ENCODE peak calls at places on chromosomes 4 and X, in seven cellular contexts. U is HCT116, C is K562, J is H1, I is GM12878, W is SK-N-SH, F is HepG2. S is an unnamed sample.

GRCh38 chrX:50780144-50780543 is 33.9 kb downstream of the SHROOM4 start:
- DNase-seq in U (no peak), C (no peak), J (no peak), I (no peak), W (no peak), F (no peak), S (no peak)

GRCh38 chr4:186902361-186902760 is 178.7 kb upstream of the FAT1 start:
- DNase-seq in U (no peak), C (no peak), J (no peak), I (no peak), W (no peak), F (no peak), S (no peak)

GRCh38 chrX:4320436-4320947 is 607.0 kb upstream of the PRKX start:
- DNase-seq in U (no peak), C (no peak), J (no peak), I (no peak), W (no peak), F (no peak), S (no peak)

GRCh38 chr4:147689062-147689461 is 5.1 kb upstream of the PRMT9 start:
- DNase-seq in U (no peak), C (no peak), J (no peak), I (no peak), W (no peak), F (no peak), S (no peak)

GRCh38 chrX:73977542-73978169 is 326.3 kb upstream of the ZCCHC13 start:
- DNase-seq in U (no peak), C (no peak), J (no peak), I (peak; percentile 46), W (no peak), F (no peak), S (no peak)

GRCh38 chr4:79851625-79852304 is 221.3 kb downstream of the ANTXR2 start:
- DNase-seq in U (no peak), C (no peak), J (no peak), I (no peak), W (no peak), F (no peak), S (no peak)

GRCh38 chr4:149549911-149550310 is 265.7 kb downstream of the IQCM start:
- DNase-seq in U (no peak), C (no peak), J (peak; percentile 43), I (no peak), W (no peak), F (no peak), S (no peak)

GRCh38 chr4:77220841-77221613 is 64.0 kb downstream of the CCNG2 start:
- DNase-seq in U (no peak), C (no peak), J (no peak), I (no peak), W (no peak), F (no peak), S (no peak)

GRCh38 chrX:73963682-73964081 is 340.3 kb upstream of the ZCCHC13 start:
- DNase-seq in U (no peak), C (no peak), J (no peak), I (no peak), W (no peak), F (no peak), S (no peak)

GRCh38 chrX:13254870-13255269 is 65.0 kb downstream of the ATXN3L start:
- DNase-seq in U (no peak), C (no peak), J (no peak), I (no peak), W (no peak), F (no peak), S (no peak)

GRCh38 chrX:13840121-13840520 is 23.2 kb upstream of the GPM6B start:
- DNase-seq in U (no peak), C (no peak), J (no peak), I (no peak), W (no peak), F (no peak), S (no peak)

GRCh38 chrX:84611843-84612636 is 109.8 kb upstream of the HDX start:
- DNase-seq in U (no peak), C (no peak), J (no peak), I (no peak), W (no peak), F (no peak), S (no peak)

GRCh38 chrX:16076834-16077233 is 46.5 kb upstream of the GRPR start:
- DNase-seq in U (no peak), C (no peak), J (no peak), I (no peak), W (no peak), F (no peak), S (no peak)

GRCh38 chrX:138858438-138858837 is 146.9 kb upstream of the FGF13 start:
- DNase-seq in U (no peak), C (peak; percentile 12), J (no peak), I (no peak), W (no peak), F (no peak), S (no peak)

GRCh38 chr4:153345011-153345981 is 808 bp downstream of the MND1 start:
- DNase-seq in U (peak; percentile 21), C (peak; percentile 64), J (no peak), I (no peak), W (peak; percentile 74), F (peak; percentile 64), S (no peak)

GRCh38 chr4:133801858-133802257 is 399.7 kb downstream of the PABPC4L start:
- DNase-seq in U (no peak), C (no peak), J (no peak), I (no peak), W (no peak), F (no peak), S (no peak)

GRCh38 chr4:73442275-73442674 is 6.3 kb downstream of the AFP start:
- DNase-seq in U (no peak), C (no peak), J (no peak), I (no peak), W (no peak), F (no peak), S (no peak)

GRCh38 chr4:147518846-147519767 is 38.2 kb downstream of the EDNRA start:
- DNase-seq in U (peak; percentile 59), C (peak; percentile 31), J (no peak), I (peak; percentile 28), W (peak; percentile 44), F (peak; percentile 39), S (peak; percentile 46)

GRCh38 chrX:56788229-56788628 is 59.2 kb downstream of the NBDY start:
- DNase-seq in U (no peak), C (no peak), J (no peak), I (no peak), W (no peak), F (no peak), S (no peak)

GRCh38 chr4:168585168-168586091 is 88.6 kb downstream of the PALLD start:
- DNase-seq in U (peak; percentile 63), C (peak; percentile 19), J (peak; percentile 53), I (no peak), W (peak; percentile 60), F (peak; percentile 20), S (no peak)

GRCh38 chr4:167550021-167550420 is 315.7 kb upstream of the SPOCK3 start:
- DNase-seq in U (no peak), C (no peak), J (no peak), I (no peak), W (no peak), F (no peak), S (no peak)

GRCh38 chr4:167541286-167541685 is 307.0 kb upstream of the SPOCK3 start:
- DNase-seq in U (no peak), C (no peak), J (no peak), I (no peak), W (no peak), F (no peak), S (no peak)

GRCh38 chr4:167544391-167544790 is 310.1 kb upstream of the SPOCK3 start:
- DNase-seq in U (no peak), C (no peak), J (no peak), I (no peak), W (no peak), F (no peak), S (no peak)
- H3K27me3 ChIP-seq in U (no peaks in the 10 kb centered on the region), C (no peaks in the 10 kb centered on the region), J (no peaks in the 10 kb centered on the region), I (no peaks in the 10 kb centered on the region), W (no peaks in the 10 kb centered on the region), F (no peaks in the 10 kb centered on the region), S (no peaks in the 10 kb centered on the region)

GRCh38 chr4:87529187-87529586 is at the start of gene SPARCL1:
- DNase-seq in U (no peak), C (no peak), J (no peak), I (no peak), W (no peak), F (no peak), S (no peak)
- TF ChIP-seq SIN3A in U (no peak), C (no peak), J (no peak), I (no peak), W (no peak), F (no peak), S (no peak)

DNA sequence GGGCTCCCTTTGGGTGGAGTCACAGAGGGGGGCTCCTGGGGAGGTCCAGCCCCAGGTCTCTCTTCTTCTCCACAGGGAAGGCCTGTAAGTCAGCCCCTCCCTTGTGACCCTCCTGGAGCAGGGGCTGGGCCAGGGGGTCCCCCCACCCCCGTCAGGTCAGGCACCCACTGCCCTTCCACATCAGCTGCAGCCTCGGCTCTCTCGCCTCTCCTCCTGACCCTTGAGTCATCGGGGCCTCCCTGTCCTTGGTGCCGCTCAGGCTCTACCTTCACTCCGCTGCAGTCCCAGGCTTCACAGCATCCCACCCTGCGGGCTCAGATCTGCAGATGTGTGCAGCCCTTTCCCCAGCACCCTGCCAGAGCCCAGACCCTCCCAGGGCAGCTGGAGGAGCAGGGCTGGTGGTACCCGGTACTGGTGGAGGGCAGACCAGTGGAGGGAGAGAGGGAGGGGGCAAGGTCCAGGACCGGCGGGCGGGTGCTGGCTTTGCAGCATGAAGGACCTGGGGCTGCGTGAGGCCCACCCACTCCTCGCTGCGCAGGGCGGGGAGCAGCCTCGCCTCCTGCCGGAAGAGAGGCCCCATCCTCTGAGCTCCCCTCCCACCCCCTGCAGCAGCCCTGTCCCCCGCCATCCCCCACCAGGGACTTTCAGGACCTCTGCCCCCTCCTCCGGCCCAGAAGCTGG is 117.1 kb downstream of the FAM53A start:
- DNase-seq in U (no peak), C (no peak), J (no peak), I (no peak), W (peak; percentile 74), F (no peak), S (no peak)
- H3K27me3 ChIP-seq in U (no peaks in the 10 kb centered on the region), C (peaks cover 10% of the 10 kb centered on the region), J (no peaks in the 10 kb centered on the region), I (no peaks in the 10 kb centered on the region), W (peaks cover 30% of the 10 kb centered on the region), F (peaks cover 21% of the 10 kb centered on the region), S (no peaks in the 10 kb centered on the region)

DNA sequence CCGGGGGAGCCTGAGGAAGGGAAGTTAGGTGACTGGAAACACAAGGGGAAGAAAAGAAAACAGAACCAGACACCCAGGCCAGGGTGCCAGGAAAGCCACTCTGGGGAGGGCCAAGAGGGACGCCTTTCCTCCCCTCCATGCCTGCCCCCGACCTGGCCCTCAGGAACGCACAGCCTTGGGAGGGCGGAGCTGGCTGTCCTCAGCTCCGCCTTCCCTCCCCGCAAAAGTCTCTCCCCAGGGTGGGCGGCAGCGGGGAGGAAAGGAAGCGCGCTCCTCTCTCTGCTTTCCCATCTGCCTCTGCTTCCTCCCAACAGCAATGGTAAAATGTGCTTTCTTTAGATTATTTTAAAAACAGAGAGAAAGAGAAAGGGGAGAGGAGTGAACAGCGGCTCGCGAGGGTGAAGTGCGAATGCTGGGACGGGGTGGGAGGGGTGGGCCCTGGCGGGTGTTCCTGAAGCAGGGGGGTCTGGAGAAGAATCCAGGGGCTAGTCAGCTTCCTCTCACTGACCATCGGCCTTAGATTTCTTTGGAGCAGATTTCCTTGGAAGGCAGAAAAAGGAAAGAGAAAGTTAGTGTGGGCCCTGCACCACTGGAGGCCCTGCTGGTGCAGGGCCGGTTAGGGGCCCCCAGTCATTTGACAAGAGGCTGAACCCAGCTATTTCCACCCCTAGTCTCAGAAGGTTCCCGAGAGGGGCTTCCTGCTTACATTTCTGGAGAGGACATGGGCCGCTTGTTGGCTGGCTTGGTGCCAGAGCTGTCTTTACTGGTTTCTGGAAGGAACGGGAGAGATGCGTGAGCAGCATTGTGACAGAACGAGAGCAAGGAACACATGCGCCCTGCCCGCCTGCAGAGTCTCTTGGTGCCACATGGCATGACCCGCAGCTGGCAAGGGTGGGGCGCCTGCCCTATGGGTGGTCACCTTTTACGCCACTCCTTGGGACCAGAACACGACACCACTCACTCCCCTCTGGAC is 4.7 kb upstream of the RENBP start:
- DNase-seq in U (no peak), C (no peak), J (no peak), I (no peak), W (no peak), F (no peak), S (no peak)
- TF ChIP-seq SIN3A in U (no peak), C (no peak), J (no peak), I (no peak), W (no peak), F (no peak), S (no peak)

S was measured in Panc1.